ENCODE peak calls at places on chromosome X, in five cellular contexts. J is aorta, Y is DND-41, X is hepatocyte, S is fibroblast of lung. F is an unnamed sample. For H3K4me1, the result is how much of the 10 kb centered on the place peaks cover.

GRCh38 chrX:110086916-110087484 is 84.1 kb downstream of the TMEM164 start:
- DNase-seq in J (no peak), Y (no peak), X (peak), S (peak), F (peak)

GRCh38 chrX:19440713-19441112 is 74.6 kb downstream of the MAP3K15 start:
- DNase-seq in J (no peak), Y (no peak), X (no peak), S (peak), F (no peak)

GRCh38 chrX:94676285-94676684 is 1002.3 kb downstream of the FAM133A start:
- DNase-seq in J (no peak), Y (no peak), X (no peak), S (no peak), F (no peak)

GRCh38 chrX:8639949-8640348 is 92.0 kb downstream of the ANOS1 start:
- DNase-seq in J (no peak), Y (no peak), X (no peak), S (no peak), F (no peak)

GRCh38 chrX:129925305-129926092 is 19.5 kb downstream of the UTP14A start:
- DNase-seq in J (peak), Y (peak), X (peak), S (peak), F (peak)

GRCh38 chrX:155893513-155893912 is 12.4 kb downstream of the VAMP7 start:
- DNase-seq in J (no peak), Y (no peak), X (no peak), S (no peak), F (no peak)

GRCh38 chrX:75038925-75039324 is 113.7 kb upstream of the NEXMIF start:
- DNase-seq in J (no peak), Y (peak), X (no peak), S (peak), F (no peak)

GRCh38 chrX:66110112-66110511 is 53.9 kb upstream of the HEPH start:
- DNase-seq in J (no peak), Y (peak), X (peak), S (no peak), F (no peak)

GRCh38 chrX:133865761-133866470 is 119.5 kb downstream of the GPC3 start:
- DNase-seq in J (no peak), Y (no peak), X (no peak), S (no peak), F (no peak)

GRCh38 chrX:20205927-20206708 is 60.6 kb downstream of the RPS6KA3 start:
- DNase-seq in J (no peak), Y (no peak), X (no peak), S (no peak), F (no peak)

GRCh38 chrX:150551963-150552362 is 16.5 kb upstream of the MTM1 start:
- DNase-seq in J (no peak), Y (no peak), X (no peak), S (no peak), F (no peak)

GRCh38 chrX:130545796-130546195 is 144.0 kb downstream of the RBMX2 start:
- DNase-seq in J (no peak), Y (no peak), X (no peak), S (no peak), F (no peak)

GRCh38 chrX:130575831-130576404 is 174.1 kb downstream of the RBMX2 start:
- DNase-seq in J (peak), Y (peak), X (peak), S (peak), F (peak)

GRCh38 chrX:134676440-134676839 is 18.2 kb upstream of the PLAC1 start:
- DNase-seq in J (no peak), Y (no peak), X (peak), S (peak), F (peak)

GRCh38 chrX:43654431-43655150 is 1.5 kb upstream of the MAOA start:
- DNase-seq in J (peak), Y (peak), X (peak), S (peak), F (peak)

GRCh38 chrX:81489987-81490386 is 288.1 kb downstream of the SH3BGRL start:
- DNase-seq in J (no peak), Y (no peak), X (no peak), S (no peak), F (no peak)

GRCh38 chrX:38881727-38882126 is 80.5 kb downstream of the MID1IP1 start:
- DNase-seq in J (no peak), Y (no peak), X (no peak), S (no peak), F (no peak)

GRCh38 chrX:103685396-103685795 is 1.1 kb downstream of the MORF4L2 start:
- DNase-seq in J (no peak), Y (no peak), X (peak), S (no peak), F (no peak)

GRCh38 chrX:152157042-152157441 is 18.7 kb upstream of the MAGEA10 start:
- DNase-seq in J (no peak), Y (no peak), X (no peak), S (no peak), F (no peak)

GRCh38 chrX:20606831-20607230 is 340.1 kb upstream of the RPS6KA3 start:
- DNase-seq in J (no peak), Y (no peak), X (no peak), S (no peak), F (no peak)

GRCh38 chrX:70208479-70208878 is 26.0 kb upstream of the AWAT1 start:
- DNase-seq in J (no peak), Y (no peak), X (no peak), S (peak), F (no peak)

GRCh38 chrX:47482512-47483309 is at the start of gene ZNF41:
- DNase-seq in J (peak), Y (peak), X (peak), S (peak), F (peak)

GRCh38 chrX:151680805-151681204 is 14.5 kb upstream of the PRRG3 start:
- DNase-seq in J (no peak), Y (peak), X (peak), S (no peak), F (no peak)

GRCh38 chrX:14616301-14616700 is 87.0 kb downstream of the GLRA2 start:
- DNase-seq in J (no peak), Y (no peak), X (no peak), S (peak), F (no peak)

GRCh38 chrX:133715715-133716114 is 269.7 kb downstream of the GPC3 start:
- DNase-seq in J (no peak), Y (no peak), X (no peak), S (no peak), F (no peak)

GRCh38 chrX:78708171-78708570 is 39.3 kb upstream of the LPAR4 start:
- DNase-seq in J (no peak), Y (peak), X (peak), S (peak), F (peak)

GRCh38 chrX:2342281-2342688 is 158.5 kb downstream of the DHRSX start:
- DNase-seq in J (no peak), Y (no peak), X (no peak), S (no peak), F (no peak)

GRCh38 chrX:3384330-3384729 is 37.9 kb upstream of the MXRA5 start:
- DNase-seq in J (no peak), Y (no peak), X (no peak), S (peak), F (no peak)

GRCh38 chrX:68838571-68838910 is 9.7 kb downstream of the EFNB1 start:
- DNase-seq in J (no peak), Y (no peak), X (no peak), S (no peak), F (no peak)

GRCh38 chrX:14351889-14352288 is 177.4 kb upstream of the GLRA2 start:
- DNase-seq in J (no peak), Y (no peak), X (no peak), S (no peak), F (peak)

GRCh38 chrX:68692651-68693050 is 45.2 kb downstream of the STARD8 start:
- DNase-seq in J (no peak), Y (no peak), X (no peak), S (peak), F (no peak)

GRCh38 chrX:67426946-67427345 is 116.9 kb upstream of the AR start:
- DNase-seq in J (no peak), Y (no peak), X (no peak), S (no peak), F (no peak)

GRCh38 chrX:22486326-22486725 is 213.6 kb downstream of the CBLL2 start:
- DNase-seq in J (no peak), Y (no peak), X (no peak), S (peak), F (no peak)

GRCh38 chrX:104189862-104190261 is 23.6 kb downstream of the FAM199X start:
- DNase-seq in J (no peak), Y (no peak), X (no peak), S (peak), F (no peak)

GRCh38 chrX:106726485-106727437 is at the start of gene RNF128:
- DNase-seq in J (peak), Y (no peak), X (peak), S (peak), F (no peak)

GRCh38 chrX:113399501-113400192 is 559.0 kb upstream of the AMOT start:
- DNase-seq in J (no peak), Y (no peak), X (no peak), S (peak), F (no peak)

GRCh38 chrX:83892433-83892832 is 31.5 kb downstream of the CYLC1 start:
- DNase-seq in J (peak), Y (no peak), X (no peak), S (no peak), F (no peak)

GRCh38 chrX:153969904-153970397 is 1.7 kb downstream of the HCFC1 start:
- DNase-seq in J (peak), Y (no peak), X (no peak), S (peak), F (no peak)

GRCh38 chrX:153967536-153968214 is 3.9 kb downstream of the HCFC1 start:
- DNase-seq in J (peak), Y (no peak), X (no peak), S (no peak), F (no peak)

GRCh38 chrX:153968255-153968654 is 3.4 kb downstream of the HCFC1 start:
- DNase-seq in J (no peak), Y (no peak), X (no peak), S (no peak), F (no peak)

GRCh38 chrX:153969125-153969903 is 2.3 kb downstream of the HCFC1 start:
- DNase-seq in J (no peak), Y (no peak), X (no peak), S (no peak), F (no peak)

GRCh38 chrX:153968754-153969124 is 2.9 kb downstream of the HCFC1 start:
- DNase-seq in J (no peak), Y (peak), X (no peak), S (peak), F (no peak)
- H3K4me1 ChIP-seq in J (under half), Y (under half), X (under half), S (under half), F (under half)

DNA sequence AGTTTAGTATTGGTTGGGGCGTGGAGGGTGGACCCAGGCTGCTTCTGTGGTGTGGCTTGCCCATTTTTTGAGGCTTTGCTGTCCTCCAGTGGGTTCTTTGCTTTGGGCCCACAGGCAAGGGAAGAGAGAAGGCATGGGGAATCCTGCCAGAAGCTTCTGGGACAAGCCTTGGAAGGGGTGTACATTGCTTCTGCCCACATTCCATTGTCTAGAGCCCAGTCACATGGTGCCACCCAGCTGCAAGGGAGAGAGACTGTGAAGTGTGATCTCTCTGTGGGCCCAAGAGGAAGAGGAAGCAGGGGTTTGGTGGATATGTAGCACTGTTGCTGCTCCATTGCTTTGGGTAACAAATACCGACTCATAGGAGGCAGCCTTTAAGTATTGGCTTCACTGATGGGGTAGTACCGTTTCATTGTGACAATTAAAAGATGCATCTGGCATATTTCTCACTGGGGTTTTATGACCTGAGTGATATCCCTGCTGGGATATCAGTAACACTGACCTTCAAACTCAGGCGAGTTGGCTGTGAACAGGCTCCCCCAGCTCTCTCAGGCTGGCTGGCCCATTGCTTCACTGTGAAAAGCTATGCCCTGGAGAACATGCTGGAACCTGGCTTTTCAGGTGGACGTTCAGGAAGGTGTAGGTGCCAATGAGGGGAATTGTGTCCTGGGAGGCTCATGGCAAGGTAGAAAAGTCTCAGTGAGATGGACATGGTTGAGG is 85.9 kb downstream of the CLDN34 start:
- DNase-seq in J (peak), Y (no peak), X (no peak), S (no peak), F (no peak)
- H3K4me1 ChIP-seq in J (under half), Y (under half), X (under half), S (under half), F (under half)

GRCh38 chrX:49282647-49283011 is 13.0 kb downstream of the PPP1R3F start:
- DNase-seq in J (no peak), Y (no peak), X (peak), S (peak), F (no peak)

GRCh38 chrX:49276671-49277519 is 7.3 kb downstream of the PPP1R3F start:
- DNase-seq in J (no peak), Y (no peak), X (no peak), S (peak), F (no peak)

GRCh38 chrX:49276207-49276606 is 6.6 kb downstream of the PPP1R3F start:
- DNase-seq in J (no peak), Y (no peak), X (no peak), S (no peak), F (no peak)

GRCh38 chrX:49277520-49277799 is 7.9 kb downstream of the PPP1R3F start:
- DNase-seq in J (no peak), Y (no peak), X (no peak), S (no peak), F (no peak)

GRCh38 chrX:49278081-49278480 is 8.5 kb downstream of the PPP1R3F start:
- DNase-seq in J (no peak), Y (no peak), X (no peak), S (no peak), F (no peak)
- H3K4me1 ChIP-seq in J (under half), Y (under half), X (under half), S (under half), F (under half)

GRCh38 chrX:17552251-17552650 is 177.3 kb downstream of the NHS start:
- DNase-seq in J (no peak), Y (no peak), X (no peak), S (peak), F (no peak)
- H3K4me1 ChIP-seq in J (under half), Y (under half), X (under half), S (under half), F (under half)

F was measured in SJSA1.